ENCODE peak calls at places on chromosomes 7 and 10, in five cellular contexts. H is CD4-positive, CD25-positive, alpha-beta regulatory T cell; I is A549; R is H9; U is IMR-90. B is an unnamed sample. For H3K4me1, the result is how much of the 10 kb centered on the place peaks cover.

GRCh38 chr10:93061594-93062498 is 1.2 kb downstream of the CYP26C1 start:
- DNase-seq in H (no peak), U (peak), R (peak), I (no peak), B (no peak)

GRCh38 chr7:56083150-56083785 is 9.5 kb downstream of the PHKG1 start:
- DNase-seq in I (no peak), H (no peak), U (no peak), R (no peak), B (peak)

GRCh38 chr10:110016037-110016436 is 8.3 kb downstream of the ADD3 start:
- DNase-seq in U (peak), I (peak), R (peak), H (no peak), B (peak)

GRCh38 chr10:101571573-101571925 is 16.5 kb downstream of the POLL start:
- DNase-seq in H (no peak), U (no peak), I (no peak), R (no peak), B (no peak)

GRCh38 chr7:30029696-30030095 is 1.5 kb downstream of the PLEKHA8 start:
- DNase-seq in U (no peak), R (no peak), H (no peak), I (no peak), B (no peak)

GRCh38 chr10:44173558-44173894 is 211.4 kb downstream of the CXCL12 start:
- DNase-seq in R (no peak), H (no peak), I (no peak), U (peak), B (no peak)

GRCh38 chr7:80542398-80542797 is 30.5 kb upstream of the GNAT3 start:
- DNase-seq in I (peak), U (peak), R (no peak), H (no peak), B (no peak)

GRCh38 chr7:134034652-134035051 is 92.5 kb upstream of the LRGUK start:
- DNase-seq in I (peak), U (no peak), R (no peak), H (no peak), B (no peak)

GRCh38 chr7:17380696-17381662 is 82.5 kb downstream of the AHR start:
- DNase-seq in H (no peak), I (no peak), U (peak), R (no peak), B (no peak)

GRCh38 chr10:8600192-8600591 is 545.7 kb downstream of the GATA3 start:
- DNase-seq in U (no peak), H (no peak), R (no peak), I (peak), B (no peak)

GRCh38 chr7:152564656-152565055 is 111.3 kb downstream of the XRCC2 start:
- DNase-seq in I (no peak), H (no peak), R (no peak), U (no peak), B (no peak)

GRCh38 chr7:14590206-14590605 is 312.3 kb downstream of the DGKB start:
- DNase-seq in U (no peak), R (no peak), H (no peak), I (no peak), B (no peak)

GRCh38 chr10:37856881-37857286 is 526 bp downstream of the ZNF248 start:
- DNase-seq in R (no peak), U (no peak), I (peak), H (no peak), B (peak)

GRCh38 chr7:2926120-2926897 is 82.2 kb upstream of the GNA12 start:
- DNase-seq in U (no peak), H (no peak), I (no peak), R (peak), B (no peak)

GRCh38 chr10:112639291-112639690 is 192.3 kb downstream of the VTI1A start:
- DNase-seq in I (no peak), R (no peak), U (peak), H (no peak), B (no peak)

GRCh38 chr7:135768990-135769389 is 20.4 kb upstream of the FAM180A start:
- DNase-seq in R (no peak), H (no peak), U (no peak), I (no peak), B (no peak)

GRCh38 chr7:149125189-149125863 is 798 bp downstream of the ZNF425 start:
- DNase-seq in I (no peak), H (no peak), R (no peak), U (no peak), B (no peak)

GRCh38 chr7:28163955-28164354 is 16.6 kb downstream of the JAZF1 start:
- DNase-seq in H (no peak), R (no peak), I (no peak), U (peak), B (no peak)

GRCh38 chr10:21399392-21400015 is 126.0 kb downstream of the SKIDA1 start:
- DNase-seq in U (peak), H (no peak), I (peak), R (no peak), B (no peak)

GRCh38 chr7:96121752-96122151 is 200.1 kb downstream of the SLC25A13 start:
- DNase-seq in U (no peak), I (no peak), R (no peak), H (no peak), B (no peak)

GRCh38 chr10:84244651-84245270 is at the start of gene RGR:
- DNase-seq in R (no peak), H (no peak), U (no peak), I (no peak), B (no peak)

GRCh38 chr7:51139796-51140195 is 176.8 kb downstream of the COBL start:
- DNase-seq in R (no peak), H (no peak), U (no peak), I (no peak), B (no peak)

GRCh38 chr10:131751827-131752775 is 148.7 kb upstream of the PPP2R2D start:
- DNase-seq in U (no peak), R (no peak), H (no peak), I (no peak), B (no peak)

GRCh38 chr10:76150139-76150885 is 718.9 kb downstream of the LRMDA start:
- DNase-seq in H (no peak), U (peak), I (no peak), R (peak), B (no peak)

GRCh38 chr10:89001428-89002072 is 11.0 kb downstream of the FAS start:
- DNase-seq in I (no peak), U (peak), H (no peak), R (no peak), B (no peak)

GRCh38 chr7:4001742-4002141 is 680.4 kb upstream of the FOXK1 start:
- DNase-seq in R (no peak), U (no peak), I (no peak), H (no peak), B (no peak)

GRCh38 chr10:71321386-71321785 is 2.3 kb downstream of the SLC29A3 start:
- DNase-seq in R (no peak), U (no peak), H (no peak), I (no peak), B (no peak)

GRCh38 chr7:74544706-74545469 is 91.2 kb downstream of the GTF2IRD1 start:
- DNase-seq in H (no peak), R (peak), U (peak), I (peak), B (peak)

GRCh38 chr10:132264966-132265877 is 42.5 kb downstream of the STK32C start:
- DNase-seq in I (no peak), H (no peak), U (peak), R (no peak), B (no peak)

GRCh38 chr7:98056580-98056979 is 50.1 kb upstream of the LMTK2 start:
- DNase-seq in I (no peak), R (no peak), U (no peak), H (no peak), B (no peak)

GRCh38 chr10:101354584-101355070 is 662 bp downstream of the BTRC start:
- DNase-seq in U (no peak), H (no peak), I (no peak), R (no peak), B (no peak)

GRCh38 chr10:96672491-96673175 is 47.7 kb downstream of the PIK3AP1 start:
- DNase-seq in U (no peak), R (no peak), I (no peak), H (no peak), B (no peak)

GRCh38 chr10:73773152-73773879 is 8.5 kb upstream of the CHCHD1 start:
- DNase-seq in H (no peak), U (peak), R (no peak), I (no peak), B (no peak)

GRCh38 chr7:74083928-74084721 is 521 bp downstream of the LIMK1 start:
- DNase-seq in I (peak), H (peak), U (peak), R (peak), B (peak)

GRCh38 chr10:14578060-14578952 is 196.4 kb downstream of the FAM107B start:
- DNase-seq in H (no peak), R (peak), I (peak), U (peak), B (peak)

GRCh38 chr7:105224884-105225651 is 163.7 kb downstream of the SRPK2 start:
- DNase-seq in H (no peak), R (no peak), I (peak), U (peak), B (peak)

DNA sequence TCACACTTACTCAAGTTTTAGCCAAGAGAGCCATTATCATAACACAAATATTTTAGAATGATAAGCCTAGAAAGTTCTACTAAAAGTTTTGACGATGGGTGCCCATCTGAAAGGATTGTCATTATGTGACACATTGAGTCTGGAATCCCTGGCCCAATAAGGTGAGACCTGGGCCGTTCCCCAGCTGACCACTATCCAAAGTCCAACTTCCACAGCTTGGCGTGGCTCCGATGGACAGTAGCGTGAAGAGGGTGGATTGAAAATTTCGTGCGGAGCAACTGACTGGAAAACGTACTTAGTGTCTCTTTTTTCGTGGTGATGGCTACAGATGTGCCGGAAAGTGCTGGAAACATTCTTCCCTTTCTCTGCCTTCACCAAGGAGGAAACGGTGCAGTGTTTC is 439.0 kb upstream of the ZMIZ1 start:
- DNase-seq in R (no peak), I (no peak), H (no peak), U (no peak), B (no peak)
- H3K4me1 ChIP-seq in R (under half), I (under half), H (under half), U (under half), B (under half)

DNA sequence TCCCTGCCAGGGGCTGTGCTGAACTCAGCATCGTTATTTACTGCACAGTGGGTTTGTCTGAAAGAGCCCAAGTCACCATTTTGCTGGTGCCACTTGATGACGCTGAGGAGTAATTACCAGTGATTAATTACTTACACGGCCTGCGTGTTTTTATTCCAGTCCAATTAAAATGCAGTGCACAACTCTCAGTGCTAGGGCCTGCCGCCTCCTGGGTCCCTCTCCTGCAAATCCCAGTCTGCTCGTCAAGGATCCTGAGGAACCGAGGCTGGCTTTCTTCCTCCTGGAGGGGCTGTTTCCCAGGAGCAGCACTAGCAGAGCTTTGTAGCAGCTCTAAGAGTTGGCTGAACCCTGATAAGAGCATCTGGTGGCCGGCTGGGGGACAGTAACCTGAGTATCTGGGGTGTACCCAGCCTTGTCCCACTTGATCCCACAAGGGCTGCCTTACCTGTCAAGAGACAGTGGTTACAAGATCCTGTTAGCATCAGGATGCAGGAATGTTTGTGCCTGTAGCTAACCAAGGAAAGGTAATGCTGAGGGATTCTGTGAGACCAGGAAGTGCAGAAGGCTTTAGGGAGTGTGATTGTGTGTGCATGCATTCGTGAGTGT is 45.1 kb upstream of the LRRC4 start:
- DNase-seq in R (no peak), U (no peak), H (no peak), I (no peak), B (no peak)
- H3K4me1 ChIP-seq in R (under half), U (under half), H (under half), I (under half), B (under half)

GRCh38 chr7:22860337-22860736 is 37.7 kb upstream of the TOMM7 start:
- DNase-seq in I (no peak), R (no peak), H (no peak), U (no peak), B (no peak)
- H3K4me1 ChIP-seq in I (half or more), R (under half), H (under half), U (under half), B (under half)

GRCh38 chr10:125661418-125661941 is 21.5 kb downstream of the TEX36 start:
- DNase-seq in I (no peak), R (no peak), H (no peak), U (no peak), B (no peak)
- H3K4me1 ChIP-seq in I (under half), R (under half), H (under half), U (under half), B (under half)

GRCh38 chr10:6297951-6298381 is 95.2 kb downstream of the PFKFB3 start:
- DNase-seq in H (no peak), U (no peak), I (peak), R (no peak), B (no peak)
- H3K4me1 ChIP-seq in H (under half), U (under half), I (half or more), R (under half), B (under half)

B was measured in BE2C.